ENCODE peak calls at places on chromosome 3, in four cellular contexts. Z, U, M and S are unnamed samples.

GRCh38 chr3:143970773-143971366 is 753 bp upstream of the DIPK2A start:
- DNase-seq in M (peak; percentile 48), U (peak; percentile 58), Z (no peak), S (peak; percentile 64)

GRCh38 chr3:140441006-140441405 is 236.9 kb upstream of the TRIM42 start:
- DNase-seq in Z (peak; percentile 91), U (no peak), M (no peak), S (no peak)

GRCh38 chr3:128367726-128368125 is 99.0 kb downstream of the DNAJB8 start:
- DNase-seq in U (no peak), M (no peak), Z (no peak), S (no peak)

GRCh38 chr3:189001559-189001958 is 170.2 kb upstream of the TPRG1 start:
- DNase-seq in M (no peak), Z (peak; percentile 41), U (no peak), S (no peak)

GRCh38 chr3:20573175-20573574 is 387.2 kb upstream of the SGO1 start:
- DNase-seq in Z (no peak), M (no peak), U (no peak), S (no peak)

GRCh38 chr3:104438761-104439160 is 927.9 kb upstream of the ALCAM start:
- DNase-seq in U (no peak), M (no peak), Z (no peak), S (no peak)

GRCh38 chr3:79632842-79633241 is 135.0 kb downstream of the ROBO1 start:
- DNase-seq in U (no peak), M (no peak), Z (no peak), S (no peak)

GRCh38 chr3:63492464-63492863 is 160.0 kb upstream of the SNTN start:
- DNase-seq in M (no peak), Z (no peak), U (no peak), S (no peak)

GRCh38 chr3:62749657-62750056 is 125.6 kb downstream of the CADPS start:
- DNase-seq in U (no peak), Z (no peak), M (no peak), S (no peak)

GRCh38 chr3:181253796-181254195 is 264.3 kb upstream of the DNAJC19 start:
- DNase-seq in M (no peak), U (no peak), Z (no peak), S (no peak)

GRCh38 chr3:103909395-103909794 is 1457.3 kb upstream of the ALCAM start:
- DNase-seq in M (no peak), Z (no peak), U (no peak), S (no peak)

GRCh38 chr3:172063456-172064432 is 24.4 kb downstream of the FNDC3B start:
- DNase-seq in U (no peak), Z (no peak), M (no peak), S (no peak)

GRCh38 chr3:185825639-185826481 is 1.0 kb upstream of the IGF2BP2 start:
- DNase-seq in U (peak; percentile 60), M (peak; percentile 34), Z (no peak), S (peak; percentile 56)

GRCh38 chr3:97612632-97613031 is 151.9 kb upstream of the ARL6 start:
- DNase-seq in M (no peak), Z (no peak), U (no peak), S (no peak)

GRCh38 chr3:119443179-119443578 is 20.2 kb downstream of the TMEM39A start:
- DNase-seq in Z (no peak), U (no peak), M (no peak), S (no peak)

GRCh38 chr3:53044371-53045106 is 1.3 kb downstream of the SFMBT1 start:
- DNase-seq in Z (no peak), U (peak; percentile 61), M (peak; percentile 46), S (no peak)

GRCh38 chr3:83934208-83935150 is 1024.3 kb upstream of the CADM2 start:
- DNase-seq in M (no peak), Z (peak; percentile 31), U (no peak), S (no peak)

GRCh38 chr3:14203521-14204079 is 25.0 kb downstream of the LSM3 start:
- DNase-seq in U (peak; percentile 60), Z (peak; percentile 48), M (peak; percentile 81), S (peak; percentile 45)

GRCh38 chr3:68705695-68706429 is 226.5 kb downstream of the TAFA4 start:
- DNase-seq in M (no peak), Z (no peak), U (no peak), S (peak; percentile 30)

GRCh38 chr3:45693941-45694521 is 4.8 kb downstream of the SACM1L start:
- DNase-seq in M (no peak), Z (no peak), U (peak; percentile 61), S (no peak)

GRCh38 chr3:169790687-169791429 is 17.7 kb downstream of the MYNN start:
- DNase-seq in U (no peak), M (no peak), Z (no peak), S (no peak)

GRCh38 chr3:156473341-156473740 is 81.6 kb downstream of the SSR3 start:
- DNase-seq in U (no peak), M (no peak), Z (no peak), S (no peak)

GRCh38 chr3:43054754-43055153 is 51.1 kb downstream of the POMGNT2 start:
- DNase-seq in M (no peak), Z (no peak), U (peak; percentile 13), S (no peak)

GRCh38 chr3:57230006-57230405 is 2.5 kb downstream of the APPL1 start:
- DNase-seq in Z (no peak), U (no peak), M (no peak), S (no peak)

GRCh38 chr3:141643816-141644215 is 94.3 kb upstream of the RNF7 start:
- DNase-seq in M (no peak), Z (no peak), U (no peak), S (no peak)

GRCh38 chr3:149356630-149357029 is 20.8 kb downstream of the TM4SF1 start:
- DNase-seq in U (no peak), M (no peak), Z (no peak), S (no peak)

GRCh38 chr3:173911446-173911845 is 513.9 kb downstream of the NLGN1 start:
- DNase-seq in M (no peak), Z (no peak), U (no peak), S (no peak)

GRCh38 chr3:38003371-38003816 is 12.8 kb downstream of the VILL start:
- DNase-seq in M (peak; percentile 75), Z (no peak), U (peak; percentile 70), S (peak; percentile 83)

GRCh38 chr3:141876891-141877561 is 583 bp downstream of the ATP1B3 start:
- DNase-seq in M (peak; percentile 17), U (peak; percentile 68), Z (no peak), S (peak; percentile 67)

GRCh38 chr3:16067837-16068471 is 106.5 kb upstream of the GALNT15 start:
- DNase-seq in M (peak; percentile 15), U (no peak), Z (no peak), S (no peak)